ENCODE peak calls at places on chromosomes 6 and 20, in ten cellular contexts. One of them, this sample, is unnamed. For H3K4me1, the result is how much of the 10 kb centered on the place peaks cover.

GRCh38 chr6:69578366-69578890 is 218.4 kb downstream of the LMBRD1 start:
- DNase-seq in cardiac muscle cell: no peak
- DNase-seq in Panc1: no peak
- DNase-seq in CD8-positive, alpha-beta T cell: no peak
- DNase-seq in fibroblast of lung: peak
- DNase-seq in lower lobe of right lung: no peak
- DNase-seq in stomach: no peak
- DNase-seq in ascending aorta: no peak
- DNase-seq in kidney: no peak
- DNase-seq in psoas muscle: no peak
- DNase-seq in this sample: no peak

GRCh38 chr6:129490551-129491245 is 219.3 kb downstream of the ARHGAP18 start:
- DNase-seq in ascending aorta: no peak
- DNase-seq in Panc1: peak
- DNase-seq in CD8-positive, alpha-beta T cell: peak
- DNase-seq in lower lobe of right lung: no peak
- DNase-seq in kidney: no peak
- DNase-seq in fibroblast of lung: peak
- DNase-seq in cardiac muscle cell: no peak
- DNase-seq in psoas muscle: no peak
- DNase-seq in stomach: no peak
- DNase-seq in this sample: peak

GRCh38 chr20:31990958-31991705 is 19.1 kb upstream of the CCM2L start:
- DNase-seq in stomach: no peak
- DNase-seq in kidney: peak
- DNase-seq in CD8-positive, alpha-beta T cell: no peak
- DNase-seq in cardiac muscle cell: no peak
- DNase-seq in fibroblast of lung: no peak
- DNase-seq in ascending aorta: no peak
- DNase-seq in lower lobe of right lung: no peak
- DNase-seq in psoas muscle: no peak
- DNase-seq in Panc1: no peak
- DNase-seq in this sample: no peak

GRCh38 chr20:8156603-8157079 is 24.6 kb downstream of the PLCB1 start:
- DNase-seq in kidney: no peak
- DNase-seq in ascending aorta: no peak
- DNase-seq in Panc1: no peak
- DNase-seq in CD8-positive, alpha-beta T cell: no peak
- DNase-seq in fibroblast of lung: peak
- DNase-seq in stomach: no peak
- DNase-seq in lower lobe of right lung: no peak
- DNase-seq in cardiac muscle cell: no peak
- DNase-seq in psoas muscle: no peak
- DNase-seq in this sample: no peak

GRCh38 chr20:25281541-25281991 is 33.7 kb downstream of the PYGB start:
- DNase-seq in CD8-positive, alpha-beta T cell: no peak
- DNase-seq in Panc1: no peak
- DNase-seq in fibroblast of lung: no peak
- DNase-seq in stomach: peak
- DNase-seq in kidney: peak
- DNase-seq in cardiac muscle cell: no peak
- DNase-seq in lower lobe of right lung: peak
- DNase-seq in ascending aorta: peak
- DNase-seq in psoas muscle: peak
- DNase-seq in this sample: no peak

GRCh38 chr6:66558189-66558588 is 851.2 kb upstream of the EYS start:
- DNase-seq in fibroblast of lung: no peak
- DNase-seq in kidney: no peak
- DNase-seq in Panc1: no peak
- DNase-seq in lower lobe of right lung: no peak
- DNase-seq in psoas muscle: no peak
- DNase-seq in cardiac muscle cell: no peak
- DNase-seq in ascending aorta: no peak
- DNase-seq in stomach: no peak
- DNase-seq in CD8-positive, alpha-beta T cell: no peak
- DNase-seq in this sample: no peak

GRCh38 chr6:161169690-161170089 is 104.2 kb downstream of the AGPAT4 start:
- DNase-seq in psoas muscle: peak
- DNase-seq in Panc1: no peak
- DNase-seq in CD8-positive, alpha-beta T cell: no peak
- DNase-seq in kidney: no peak
- DNase-seq in fibroblast of lung: peak
- DNase-seq in cardiac muscle cell: no peak
- DNase-seq in lower lobe of right lung: no peak
- DNase-seq in stomach: peak
- DNase-seq in ascending aorta: no peak
- DNase-seq in this sample: no peak

GRCh38 chr20:51661609-51662178 is 106.5 kb downstream of the ATP9A start:
- DNase-seq in cardiac muscle cell: no peak
- DNase-seq in kidney: no peak
- DNase-seq in CD8-positive, alpha-beta T cell: no peak
- DNase-seq in lower lobe of right lung: no peak
- DNase-seq in fibroblast of lung: peak
- DNase-seq in stomach: no peak
- DNase-seq in Panc1: no peak
- DNase-seq in ascending aorta: no peak
- DNase-seq in psoas muscle: no peak
- DNase-seq in this sample: no peak

GRCh38 chr6:105560611-105561066 is 157.8 kb upstream of the PREP start:
- DNase-seq in stomach: no peak
- DNase-seq in ascending aorta: no peak
- DNase-seq in cardiac muscle cell: no peak
- DNase-seq in lower lobe of right lung: no peak
- DNase-seq in Panc1: no peak
- DNase-seq in psoas muscle: no peak
- DNase-seq in kidney: no peak
- DNase-seq in fibroblast of lung: peak
- DNase-seq in CD8-positive, alpha-beta T cell: no peak
- DNase-seq in this sample: peak

GRCh38 chr6:113120214-113120576 is 737.0 kb upstream of the MARCKS start:
- DNase-seq in lower lobe of right lung: no peak
- DNase-seq in psoas muscle: no peak
- DNase-seq in fibroblast of lung: peak
- DNase-seq in Panc1: no peak
- DNase-seq in ascending aorta: no peak
- DNase-seq in kidney: no peak
- DNase-seq in cardiac muscle cell: no peak
- DNase-seq in CD8-positive, alpha-beta T cell: no peak
- DNase-seq in stomach: no peak
- DNase-seq in this sample: no peak

GRCh38 chr6:94894300-94894699 is 683.0 kb upstream of the MANEA start:
- DNase-seq in Panc1: no peak
- DNase-seq in kidney: no peak
- DNase-seq in cardiac muscle cell: no peak
- DNase-seq in stomach: no peak
- DNase-seq in fibroblast of lung: no peak
- DNase-seq in ascending aorta: no peak
- DNase-seq in lower lobe of right lung: no peak
- DNase-seq in CD8-positive, alpha-beta T cell: no peak
- DNase-seq in psoas muscle: no peak
- DNase-seq in this sample: no peak

GRCh38 chr6:149331871-149332270 is 14.4 kb downstream of the TAB2 start:
- DNase-seq in psoas muscle: no peak
- DNase-seq in stomach: no peak
- DNase-seq in CD8-positive, alpha-beta T cell: no peak
- DNase-seq in ascending aorta: no peak
- DNase-seq in fibroblast of lung: peak
- DNase-seq in kidney: no peak
- DNase-seq in cardiac muscle cell: no peak
- DNase-seq in Panc1: no peak
- DNase-seq in lower lobe of right lung: no peak
- DNase-seq in this sample: no peak
- H3K4me1 ChIP-seq in psoas muscle: half or more
- H3K4me1 ChIP-seq in stomach: half or more
- H3K4me1 ChIP-seq in CD8-positive, alpha-beta T cell: half or more
- H3K4me1 ChIP-seq in ascending aorta: under half
- H3K4me1 ChIP-seq in fibroblast of lung: under half
- H3K4me1 ChIP-seq in kidney: under half
- H3K4me1 ChIP-seq in cardiac muscle cell: half or more
- H3K4me1 ChIP-seq in Panc1: under half
- H3K4me1 ChIP-seq in lower lobe of right lung: half or more
- H3K4me1 ChIP-seq in this sample: half or more

DNA sequence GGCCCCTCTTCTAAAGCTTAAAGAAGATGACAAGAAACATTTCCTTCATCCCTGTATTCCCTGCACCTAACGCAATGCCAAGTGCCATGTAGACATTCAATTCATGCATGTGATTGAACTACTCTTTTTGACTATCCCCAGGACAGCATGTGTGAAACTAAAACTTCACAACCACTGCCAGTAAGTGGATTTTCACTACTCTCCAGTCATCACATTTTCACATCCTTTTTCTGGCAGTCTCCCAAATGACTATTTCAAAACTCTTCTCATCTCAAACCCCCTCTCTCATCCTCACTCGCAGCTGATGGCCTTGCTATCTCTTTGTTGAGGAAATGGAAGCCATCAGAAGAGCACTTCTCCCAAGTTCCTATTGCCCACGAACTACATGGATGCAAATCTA is 122.6 kb downstream of the OPRM1 start:
- DNase-seq in fibroblast of lung: no peak
- DNase-seq in cardiac muscle cell: no peak
- DNase-seq in ascending aorta: no peak
- DNase-seq in CD8-positive, alpha-beta T cell: no peak
- DNase-seq in lower lobe of right lung: no peak
- DNase-seq in Panc1: no peak
- DNase-seq in kidney: no peak
- DNase-seq in psoas muscle: no peak
- DNase-seq in stomach: no peak
- DNase-seq in this sample: no peak
- H3K4me1 ChIP-seq in fibroblast of lung: under half
- H3K4me1 ChIP-seq in cardiac muscle cell: under half
- H3K4me1 ChIP-seq in ascending aorta: under half
- H3K4me1 ChIP-seq in CD8-positive, alpha-beta T cell: under half
- H3K4me1 ChIP-seq in lower lobe of right lung: under half
- H3K4me1 ChIP-seq in Panc1: under half
- H3K4me1 ChIP-seq in kidney: under half
- H3K4me1 ChIP-seq in psoas muscle: under half
- H3K4me1 ChIP-seq in stomach: under half
- H3K4me1 ChIP-seq in this sample: under half

DNA sequence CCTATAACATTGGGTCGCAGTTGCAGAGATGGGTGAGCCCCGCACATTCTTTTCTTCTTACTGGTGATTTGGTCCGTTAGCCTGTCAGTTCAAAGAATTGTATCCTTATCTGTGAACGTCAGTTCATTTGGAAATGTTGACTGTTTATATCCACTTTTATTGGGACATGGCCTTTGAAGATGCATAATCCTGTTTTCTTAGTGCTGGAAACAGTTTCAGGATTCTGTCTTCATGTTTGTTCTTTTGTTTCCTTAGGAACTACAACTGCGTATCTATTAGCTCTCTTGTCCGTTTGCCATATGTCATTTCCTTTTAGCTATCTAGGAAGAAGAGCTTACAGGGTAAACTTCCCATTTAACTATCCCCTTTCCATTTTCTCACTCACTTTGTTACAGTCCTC is 35.0 kb upstream of the TULP1 start:
- DNase-seq in Panc1: no peak
- DNase-seq in kidney: no peak
- DNase-seq in psoas muscle: no peak
- DNase-seq in fibroblast of lung: no peak
- DNase-seq in CD8-positive, alpha-beta T cell: no peak
- DNase-seq in ascending aorta: no peak
- DNase-seq in stomach: no peak
- DNase-seq in lower lobe of right lung: no peak
- DNase-seq in cardiac muscle cell: no peak
- DNase-seq in this sample: no peak
- H3K4me1 ChIP-seq in Panc1: under half
- H3K4me1 ChIP-seq in kidney: under half
- H3K4me1 ChIP-seq in psoas muscle: under half
- H3K4me1 ChIP-seq in fibroblast of lung: under half
- H3K4me1 ChIP-seq in CD8-positive, alpha-beta T cell: under half
- H3K4me1 ChIP-seq in ascending aorta: under half
- H3K4me1 ChIP-seq in stomach: under half
- H3K4me1 ChIP-seq in lower lobe of right lung: under half
- H3K4me1 ChIP-seq in cardiac muscle cell: under half
- H3K4me1 ChIP-seq in this sample: under half

GRCh38 chr6:32175322-32175710 is 568 bp downstream of the AGPAT1 start:
- DNase-seq in Panc1: no peak
- DNase-seq in lower lobe of right lung: no peak
- DNase-seq in ascending aorta: no peak
- DNase-seq in cardiac muscle cell: no peak
- DNase-seq in fibroblast of lung: no peak
- DNase-seq in psoas muscle: no peak
- DNase-seq in stomach: no peak
- DNase-seq in kidney: no peak
- DNase-seq in CD8-positive, alpha-beta T cell: no peak
- DNase-seq in this sample: no peak

GRCh38 chr6:32175711-32176475 is at the start of gene AGPAT1:
- DNase-seq in ascending aorta: peak
- DNase-seq in psoas muscle: peak
- DNase-seq in fibroblast of lung: peak
- DNase-seq in cardiac muscle cell: peak
- DNase-seq in Panc1: no peak
- DNase-seq in kidney: peak
- DNase-seq in stomach: peak
- DNase-seq in CD8-positive, alpha-beta T cell: peak
- DNase-seq in lower lobe of right lung: peak
- DNase-seq in this sample: peak

GRCh38 chr6:32177788-32178546 is at the start of gene RNF5:
- DNase-seq in Panc1: peak
- DNase-seq in stomach: peak
- DNase-seq in ascending aorta: peak
- DNase-seq in CD8-positive, alpha-beta T cell: peak
- DNase-seq in lower lobe of right lung: peak
- DNase-seq in cardiac muscle cell: peak
- DNase-seq in fibroblast of lung: peak
- DNase-seq in kidney: peak
- DNase-seq in psoas muscle: peak
- DNase-seq in this sample: peak

GRCh38 chr6:32177182-32177787 is 920 bp upstream of the RNF5 start:
- DNase-seq in stomach: no peak
- DNase-seq in lower lobe of right lung: no peak
- DNase-seq in kidney: peak
- DNase-seq in ascending aorta: no peak
- DNase-seq in Panc1: no peak
- DNase-seq in psoas muscle: no peak
- DNase-seq in cardiac muscle cell: peak
- DNase-seq in fibroblast of lung: no peak
- DNase-seq in CD8-positive, alpha-beta T cell: no peak
- DNase-seq in this sample: no peak

DNA sequence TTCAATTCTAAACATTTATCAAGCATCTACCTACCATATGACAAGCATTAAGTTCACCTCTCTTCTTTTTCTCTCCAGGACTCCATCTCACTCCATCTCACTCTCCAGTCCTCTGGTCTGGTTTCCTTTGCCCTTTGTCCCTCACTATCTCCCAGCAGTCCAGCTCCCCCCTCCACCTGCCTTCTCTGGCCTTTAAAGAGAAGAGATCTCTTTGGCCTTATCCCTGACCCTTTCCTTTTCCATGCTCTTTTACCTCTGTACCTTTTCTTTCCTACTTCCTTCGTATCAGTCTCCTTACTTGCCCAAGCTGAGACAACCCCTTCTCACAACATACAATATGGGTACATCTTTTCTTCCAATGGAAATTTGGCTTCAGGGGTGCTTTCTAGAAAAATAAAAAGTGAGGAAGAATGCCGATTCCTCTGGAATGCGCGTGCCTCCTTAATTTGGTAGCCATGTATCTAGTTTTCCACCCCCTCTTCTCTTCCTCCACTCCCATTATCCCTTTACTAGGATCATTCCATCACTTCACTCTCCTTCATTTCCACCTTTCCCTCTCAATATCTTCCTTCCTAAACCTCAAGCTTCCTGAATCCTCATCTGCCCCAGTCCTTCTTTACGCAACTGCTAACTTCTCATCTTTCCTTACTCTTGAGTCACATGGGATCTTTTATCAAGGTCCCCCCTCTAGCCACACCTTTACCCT is 745 bp upstream of the AGPAT1 start:
- DNase-seq in ascending aorta: no peak
- DNase-seq in stomach: no peak
- DNase-seq in kidney: no peak
- DNase-seq in lower lobe of right lung: no peak
- DNase-seq in fibroblast of lung: peak
- DNase-seq in psoas muscle: no peak
- DNase-seq in CD8-positive, alpha-beta T cell: no peak
- DNase-seq in Panc1: no peak
- DNase-seq in cardiac muscle cell: no peak
- DNase-seq in this sample: no peak
- H3K4me1 ChIP-seq in ascending aorta: under half
- H3K4me1 ChIP-seq in stomach: half or more
- H3K4me1 ChIP-seq in kidney: under half
- H3K4me1 ChIP-seq in lower lobe of right lung: under half
- H3K4me1 ChIP-seq in fibroblast of lung: under half
- H3K4me1 ChIP-seq in psoas muscle: under half
- H3K4me1 ChIP-seq in CD8-positive, alpha-beta T cell: half or more
- H3K4me1 ChIP-seq in Panc1: under half
- H3K4me1 ChIP-seq in cardiac muscle cell: under half
- H3K4me1 ChIP-seq in this sample: under half